ENCODE peak calls at places on chromosomes 13 and 19, in ten cellular contexts. G is activated T-cell treated with anti-CD3 and anti-CD28 coated beads for 1 hour; E is smooth muscle cell of the brain vasculature; P is HT1080; D is spleen; H is lung; Q is effector memory CD8-positive, alpha-beta T cell; C is stimulated activated CD4-positive, alpha-beta T cell treated with anti-CD3 and anti-CD28 coated beads, Interleukin-1b, Interleukin-23, amount 100 ng/mL, for 1 hour; V is iris pigment epithelial cell; A is tibial nerve. N is an unnamed sample.

GRCh38 chr19:40612831-40613668 is 11.9 kb downstream of the LTBP4 start:
- DNase-seq in G (peak; percentile 66), E (no peak), P (no peak), D (peak; percentile 88), H (peak; percentile 78), Q (peak; percentile 62), C (peak; percentile 45), V (peak; percentile 70), A (peak; percentile 57), N (no peak)

GRCh38 chr13:27783111-27783510 is 9.2 kb upstream of the GSX1 start:
- DNase-seq in G (no peak), E (no peak), P (no peak), D (no peak), H (no peak), Q (no peak), C (no peak), V (peak; percentile 16), A (no peak), N (no peak)

GRCh38 chr13:60448907-60449510 is 52.0 kb downstream of the TDRD3 start:
- DNase-seq in G (no peak), E (peak; percentile 58), P (peak; percentile 23), D (no peak), H (no peak), Q (no peak), C (no peak), V (peak; percentile 69), A (no peak), N (no peak)

GRCh38 chr13:40194204-40194806 is 472.1 kb downstream of the FOXO1 start:
- DNase-seq in G (no peak), E (no peak), P (no peak), D (no peak), H (no peak), Q (no peak), C (no peak), V (no peak), A (no peak), N (no peak)

GRCh38 chr13:88246239-88246638 is 575.1 kb downstream of the SLITRK5 start:
- DNase-seq in G (no peak), E (no peak), P (no peak), D (no peak), H (no peak), Q (no peak), C (no peak), V (no peak), A (no peak), N (no peak)

GRCh38 chr19:5719274-5719960 is 529 bp downstream of the LONP1 start:
- DNase-seq in G (no peak), E (no peak), P (no peak), D (no peak), H (no peak), Q (peak; percentile 21), C (no peak), V (peak; percentile 46), A (no peak), N (no peak)

GRCh38 chr13:20902438-20903163 is at the start of gene XPO4:
- DNase-seq in G (peak; percentile 65), E (peak; percentile 43), P (peak; percentile 73), D (peak; percentile 94), H (peak; percentile 76), Q (peak; percentile 74), C (peak; percentile 24), V (peak; percentile 78), A (peak; percentile 58), N (peak; percentile 23)

GRCh38 chr13:46736568-46736967 is 60.4 kb downstream of the ESD start:
- DNase-seq in G (no peak), E (no peak), P (no peak), D (no peak), H (no peak), Q (no peak), C (no peak), V (no peak), A (no peak), N (no peak)

GRCh38 chr19:50607874-50608785 is 31.6 kb downstream of the SYT3 start:
- DNase-seq in G (peak; percentile 51), E (no peak), P (peak; percentile 52), D (peak; percentile 84), H (peak; percentile 82), Q (peak; percentile 11), C (no peak), V (peak; percentile 92), A (no peak), N (no peak)

GRCh38 chr13:52848455-52849190 is at the start of gene PCDH8:
- DNase-seq in G (no peak), E (no peak), P (no peak), D (no peak), H (no peak), Q (no peak), C (no peak), V (no peak), A (no peak), N (no peak)

GRCh38 chr19:2478324-2478755 is 2.4 kb downstream of the GADD45B start:
- DNase-seq in G (peak; percentile 36), E (no peak), P (peak; percentile 81), D (peak; percentile 86), H (peak; percentile 73), Q (peak; percentile 55), C (no peak), V (peak; percentile 74), A (peak; percentile 65), N (peak; percentile 36)

GRCh38 chr19:13260883-13261653 is 110.9 kb downstream of the IER2 start:
- DNase-seq in G (no peak), E (peak; percentile 50), P (peak; percentile 96), D (no peak), H (no peak), Q (no peak), C (no peak), V (peak; percentile 87), A (no peak), N (no peak)